ENCODE peak calls at places on chromosomes 5 and 9, in eight cellular contexts. One of them, this sample, is unnamed.

GRCh38 chr9:129006328-129007034 is 21.6 kb downstream of the SH3GLB2 start:
- DNase-seq in SJCRH30: peak; percentile 85
- DNase-seq in CD8-positive, alpha-beta T cell: peak; percentile 44
- DNase-seq in Karpas-422: peak; percentile 90
- DNase-seq in A549: peak; percentile 82
- DNase-seq in left ventricle myocardium inferior: peak; percentile 58
- DNase-seq in effector memory CD4-positive, alpha-beta T cell: no peak
- DNase-seq in endodermal cell: peak; percentile 91
- DNase-seq in this sample: peak; percentile 60

GRCh38 chr9:133589454-133590227 is 19.5 kb downstream of the FAM163B start:
- DNase-seq in SJCRH30: peak; percentile 56
- DNase-seq in CD8-positive, alpha-beta T cell: peak; percentile 41
- DNase-seq in Karpas-422: peak; percentile 65
- DNase-seq in A549: no peak
- DNase-seq in left ventricle myocardium inferior: no peak
- DNase-seq in effector memory CD4-positive, alpha-beta T cell: peak; percentile 7
- DNase-seq in endodermal cell: peak; percentile 93
- DNase-seq in this sample: no peak

GRCh38 chr5:40223884-40224402 is 455.8 kb upstream of the PTGER4 start:
- DNase-seq in SJCRH30: peak; percentile 87
- DNase-seq in CD8-positive, alpha-beta T cell: no peak
- DNase-seq in Karpas-422: no peak
- DNase-seq in A549: no peak
- DNase-seq in left ventricle myocardium inferior: no peak
- DNase-seq in effector memory CD4-positive, alpha-beta T cell: no peak
- DNase-seq in endodermal cell: no peak
- DNase-seq in this sample: no peak

GRCh38 chr5:180330810-180331646 is 22.1 kb downstream of the GFPT2 start:
- DNase-seq in SJCRH30: no peak
- DNase-seq in CD8-positive, alpha-beta T cell: no peak
- DNase-seq in Karpas-422: no peak
- DNase-seq in A549: peak; percentile 93
- DNase-seq in left ventricle myocardium inferior: peak; percentile 59
- DNase-seq in effector memory CD4-positive, alpha-beta T cell: no peak
- DNase-seq in endodermal cell: peak; percentile 69
- DNase-seq in this sample: no peak

GRCh38 chr5:135154197-135154596 is 120.2 kb upstream of the PITX1 start:
- DNase-seq in SJCRH30: no peak
- DNase-seq in CD8-positive, alpha-beta T cell: no peak
- DNase-seq in Karpas-422: no peak
- DNase-seq in A549: no peak
- DNase-seq in left ventricle myocardium inferior: no peak
- DNase-seq in effector memory CD4-positive, alpha-beta T cell: no peak
- DNase-seq in endodermal cell: peak; percentile 21
- DNase-seq in this sample: no peak

GRCh38 chr9:124216474-124217176 is 41.1 kb upstream of the NEK6 start:
- DNase-seq in SJCRH30: no peak
- DNase-seq in CD8-positive, alpha-beta T cell: peak; percentile 56
- DNase-seq in Karpas-422: peak; percentile 88
- DNase-seq in A549: no peak
- DNase-seq in left ventricle myocardium inferior: peak; percentile 46
- DNase-seq in effector memory CD4-positive, alpha-beta T cell: no peak
- DNase-seq in endodermal cell: peak; percentile 33
- DNase-seq in this sample: peak; percentile 37

GRCh38 chr5:181126841-181127240 is 4.1 kb downstream of the OR2V1 start:
- DNase-seq in SJCRH30: no peak
- DNase-seq in CD8-positive, alpha-beta T cell: no peak
- DNase-seq in Karpas-422: no peak
- DNase-seq in A549: no peak
- DNase-seq in left ventricle myocardium inferior: no peak
- DNase-seq in effector memory CD4-positive, alpha-beta T cell: no peak
- DNase-seq in endodermal cell: no peak
- DNase-seq in this sample: no peak

GRCh38 chr9:129595323-129595741 is 25.6 kb downstream of the C9orf50 start:
- DNase-seq in SJCRH30: peak; percentile 47
- DNase-seq in CD8-positive, alpha-beta T cell: no peak
- DNase-seq in Karpas-422: no peak
- DNase-seq in A549: no peak
- DNase-seq in left ventricle myocardium inferior: no peak
- DNase-seq in effector memory CD4-positive, alpha-beta T cell: no peak
- DNase-seq in endodermal cell: no peak
- DNase-seq in this sample: no peak

GRCh38 chr9:134682651-134683364 is 41.2 kb downstream of the COL5A1 start:
- DNase-seq in SJCRH30: no peak
- DNase-seq in CD8-positive, alpha-beta T cell: no peak
- DNase-seq in Karpas-422: no peak
- DNase-seq in A549: no peak
- DNase-seq in left ventricle myocardium inferior: no peak
- DNase-seq in effector memory CD4-positive, alpha-beta T cell: no peak
- DNase-seq in endodermal cell: no peak
- DNase-seq in this sample: peak; percentile 62

GRCh38 chr9:91750343-91750742 is 199.7 kb downstream of the ROR2 start:
- DNase-seq in SJCRH30: no peak
- DNase-seq in CD8-positive, alpha-beta T cell: no peak
- DNase-seq in Karpas-422: no peak
- DNase-seq in A549: no peak
- DNase-seq in left ventricle myocardium inferior: no peak
- DNase-seq in effector memory CD4-positive, alpha-beta T cell: no peak
- DNase-seq in endodermal cell: no peak
- DNase-seq in this sample: no peak

GRCh38 chr9:385818-386398 is 171.2 kb downstream of the DOCK8 start:
- DNase-seq in SJCRH30: peak; percentile 81
- DNase-seq in CD8-positive, alpha-beta T cell: no peak
- DNase-seq in Karpas-422: peak; percentile 88
- DNase-seq in A549: peak; percentile 56
- DNase-seq in left ventricle myocardium inferior: no peak
- DNase-seq in effector memory CD4-positive, alpha-beta T cell: no peak
- DNase-seq in endodermal cell: peak; percentile 87
- DNase-seq in this sample: peak; percentile 34

GRCh38 chr5:55570026-55570425 is 35.3 kb upstream of the PLPP1 start:
- DNase-seq in SJCRH30: no peak
- DNase-seq in CD8-positive, alpha-beta T cell: no peak
- DNase-seq in Karpas-422: no peak
- DNase-seq in A549: no peak
- DNase-seq in left ventricle myocardium inferior: no peak
- DNase-seq in effector memory CD4-positive, alpha-beta T cell: no peak
- DNase-seq in endodermal cell: no peak
- DNase-seq in this sample: no peak

GRCh38 chr5:142795246-142795645 is 25.1 kb downstream of the ARHGAP26 start:
- DNase-seq in SJCRH30: no peak
- DNase-seq in CD8-positive, alpha-beta T cell: no peak
- DNase-seq in Karpas-422: peak; percentile 50
- DNase-seq in A549: no peak
- DNase-seq in left ventricle myocardium inferior: no peak
- DNase-seq in effector memory CD4-positive, alpha-beta T cell: no peak
- DNase-seq in endodermal cell: no peak
- DNase-seq in this sample: no peak
- H3K4me1 ChIP-seq in SJCRH30: no peaks in the 10 kb centered on the region
- H3K4me1 ChIP-seq in CD8-positive, alpha-beta T cell: peaks cover 52% of the 10 kb centered on the region
- H3K4me1 ChIP-seq in Karpas-422: peaks cover 5% of the 10 kb centered on the region
- H3K4me1 ChIP-seq in A549: peaks cover 31% of the 10 kb centered on the region
- H3K4me1 ChIP-seq in left ventricle myocardium inferior: peaks cover 80% of the 10 kb centered on the region
- H3K4me1 ChIP-seq in effector memory CD4-positive, alpha-beta T cell: peaks cover 4% of the 10 kb centered on the region
- H3K4me1 ChIP-seq in endodermal cell: no peaks in the 10 kb centered on the region
- H3K4me1 ChIP-seq in this sample: peaks cover 38% of the 10 kb centered on the region

DNA sequence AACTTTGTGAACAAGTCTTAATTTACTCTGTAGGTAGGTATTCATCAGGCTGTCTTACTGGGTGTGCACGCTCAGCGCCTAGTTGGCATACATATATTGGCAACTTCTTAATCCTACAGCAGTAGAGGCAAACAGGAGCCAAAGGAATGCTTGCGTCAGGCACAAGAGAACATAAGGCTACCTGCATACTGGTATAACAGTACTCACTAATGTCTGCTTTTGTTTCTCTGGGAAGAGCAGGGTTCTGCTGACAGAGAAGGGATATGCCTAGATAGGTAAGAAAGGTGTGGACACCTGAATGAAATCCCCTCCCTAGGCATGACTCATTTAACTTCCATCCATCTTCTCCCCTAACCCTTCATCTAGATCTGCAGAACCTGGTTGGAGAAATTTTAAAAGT is 40.1 kb downstream of the ELL2 start:
- DNase-seq in SJCRH30: no peak
- DNase-seq in CD8-positive, alpha-beta T cell: no peak
- DNase-seq in Karpas-422: no peak
- DNase-seq in A549: no peak
- DNase-seq in left ventricle myocardium inferior: no peak
- DNase-seq in effector memory CD4-positive, alpha-beta T cell: no peak
- DNase-seq in endodermal cell: no peak
- DNase-seq in this sample: no peak
- H3K4me1 ChIP-seq in SJCRH30: no peaks in the 10 kb centered on the region
- H3K4me1 ChIP-seq in CD8-positive, alpha-beta T cell: peaks cover 3% of the 10 kb centered on the region
- H3K4me1 ChIP-seq in Karpas-422: no peaks in the 10 kb centered on the region
- H3K4me1 ChIP-seq in A549: peaks cover 21% of the 10 kb centered on the region
- H3K4me1 ChIP-seq in left ventricle myocardium inferior: peaks cover 56% of the 10 kb centered on the region
- H3K4me1 ChIP-seq in effector memory CD4-positive, alpha-beta T cell: no peaks in the 10 kb centered on the region
- H3K4me1 ChIP-seq in endodermal cell: peaks cover 7% of the 10 kb centered on the region
- H3K4me1 ChIP-seq in this sample: peaks cover 38% of the 10 kb centered on the region

GRCh38 chr9:99003308-99003707 is 59.6 kb downstream of the COL15A1 start:
- DNase-seq in SJCRH30: no peak
- DNase-seq in CD8-positive, alpha-beta T cell: no peak
- DNase-seq in Karpas-422: no peak
- DNase-seq in A549: no peak
- DNase-seq in left ventricle myocardium inferior: no peak
- DNase-seq in effector memory CD4-positive, alpha-beta T cell: no peak
- DNase-seq in endodermal cell: peak; percentile 28
- DNase-seq in this sample: no peak
- H3K4me1 ChIP-seq in SJCRH30: no peaks in the 10 kb centered on the region
- H3K4me1 ChIP-seq in CD8-positive, alpha-beta T cell: peaks cover 19% of the 10 kb centered on the region
- H3K4me1 ChIP-seq in Karpas-422: peaks cover 4% of the 10 kb centered on the region
- H3K4me1 ChIP-seq in A549: peaks cover 3% of the 10 kb centered on the region
- H3K4me1 ChIP-seq in left ventricle myocardium inferior: peaks cover 40% of the 10 kb centered on the region
- H3K4me1 ChIP-seq in effector memory CD4-positive, alpha-beta T cell: no peaks in the 10 kb centered on the region
- H3K4me1 ChIP-seq in endodermal cell: peaks cover 12% of the 10 kb centered on the region
- H3K4me1 ChIP-seq in this sample: peaks cover 8% of the 10 kb centered on the region

DNA sequence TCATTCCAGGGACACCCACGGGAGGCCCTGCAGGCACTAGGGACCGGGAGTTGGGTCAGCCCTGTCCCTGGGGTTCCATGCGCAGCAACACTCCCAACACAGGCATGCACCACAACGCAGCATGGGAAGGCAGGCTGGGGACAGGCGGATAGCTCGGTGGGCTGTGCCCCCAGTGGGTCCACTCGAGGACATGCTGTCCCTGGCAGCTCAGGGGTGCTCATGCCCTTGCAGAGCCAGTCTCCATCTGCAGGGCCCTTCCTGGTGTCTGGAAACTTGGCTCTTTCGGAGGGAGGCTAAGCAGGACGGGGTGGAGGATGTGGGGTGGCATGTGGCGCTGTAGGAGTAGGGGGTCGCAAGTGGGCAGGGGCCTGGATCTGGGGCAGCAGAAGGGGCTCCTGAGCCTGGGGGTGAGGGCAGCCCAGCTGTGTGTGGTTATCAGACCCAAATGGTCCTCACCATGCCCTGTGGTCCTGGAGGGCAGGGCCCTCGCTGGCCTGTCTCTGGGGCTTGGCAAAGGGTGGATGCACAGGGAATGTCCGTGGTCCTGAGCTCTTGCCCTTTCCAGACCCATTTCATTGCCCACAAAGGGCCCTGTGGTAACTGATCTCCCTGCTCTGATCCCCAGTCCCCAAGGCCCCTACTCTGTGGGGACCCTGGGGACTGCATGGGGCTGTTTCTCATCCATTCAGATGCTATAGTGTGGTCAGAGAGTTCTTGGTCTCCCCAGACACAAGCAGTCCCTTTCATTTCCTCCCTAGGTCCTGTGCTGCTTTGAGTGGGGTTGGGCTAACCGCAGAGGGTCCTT is 90.3 kb upstream of the PHYKPL start:
- DNase-seq in SJCRH30: no peak
- DNase-seq in CD8-positive, alpha-beta T cell: no peak
- DNase-seq in Karpas-422: no peak
- DNase-seq in A549: no peak
- DNase-seq in left ventricle myocardium inferior: no peak
- DNase-seq in effector memory CD4-positive, alpha-beta T cell: no peak
- DNase-seq in endodermal cell: peak; percentile 42
- DNase-seq in this sample: no peak
- H3K4me1 ChIP-seq in SJCRH30: no peaks in the 10 kb centered on the region
- H3K4me1 ChIP-seq in CD8-positive, alpha-beta T cell: no peaks in the 10 kb centered on the region
- H3K4me1 ChIP-seq in Karpas-422: peaks cover 12% of the 10 kb centered on the region
- H3K4me1 ChIP-seq in A549: no peaks in the 10 kb centered on the region
- H3K4me1 ChIP-seq in left ventricle myocardium inferior: peaks cover 6% of the 10 kb centered on the region
- H3K4me1 ChIP-seq in effector memory CD4-positive, alpha-beta T cell: no peaks in the 10 kb centered on the region
- H3K4me1 ChIP-seq in endodermal cell: no peaks in the 10 kb centered on the region
- H3K4me1 ChIP-seq in this sample: peaks cover 7% of the 10 kb centered on the region

DNA sequence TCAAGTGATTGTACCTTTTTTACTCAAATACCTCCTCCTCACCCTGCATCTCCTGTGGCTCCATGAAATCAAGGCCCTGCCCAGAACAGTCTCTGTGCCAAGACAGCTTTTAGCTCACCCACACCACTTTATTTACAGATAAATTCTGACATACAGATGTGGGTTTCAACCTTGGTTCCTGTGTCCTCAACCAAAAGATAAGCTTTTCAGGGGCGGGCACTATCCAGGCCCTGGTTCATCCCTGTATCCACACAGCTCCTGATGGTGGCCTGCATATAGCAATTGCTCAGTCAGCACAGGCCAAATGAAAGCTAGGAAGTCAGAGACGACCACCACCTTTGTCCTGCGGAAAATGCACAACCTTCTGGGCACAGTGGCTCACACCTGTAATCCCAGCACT is 8.3 kb downstream of the SHB start:
- DNase-seq in SJCRH30: no peak
- DNase-seq in CD8-positive, alpha-beta T cell: no peak
- DNase-seq in Karpas-422: no peak
- DNase-seq in A549: no peak
- DNase-seq in left ventricle myocardium inferior: no peak
- DNase-seq in effector memory CD4-positive, alpha-beta T cell: no peak
- DNase-seq in endodermal cell: no peak
- DNase-seq in this sample: no peak
- H3K4me1 ChIP-seq in SJCRH30: peaks cover 49% of the 10 kb centered on the region
- H3K4me1 ChIP-seq in CD8-positive, alpha-beta T cell: no peaks in the 10 kb centered on the region
- H3K4me1 ChIP-seq in Karpas-422: peaks cover 100% of the 10 kb centered on the region
- H3K4me1 ChIP-seq in A549: peaks cover 99% of the 10 kb centered on the region
- H3K4me1 ChIP-seq in left ventricle myocardium inferior: peaks cover 98% of the 10 kb centered on the region
- H3K4me1 ChIP-seq in effector memory CD4-positive, alpha-beta T cell: no peaks in the 10 kb centered on the region
- H3K4me1 ChIP-seq in endodermal cell: peaks cover 18% of the 10 kb centered on the region
- H3K4me1 ChIP-seq in this sample: peaks cover 53% of the 10 kb centered on the region

DNA sequence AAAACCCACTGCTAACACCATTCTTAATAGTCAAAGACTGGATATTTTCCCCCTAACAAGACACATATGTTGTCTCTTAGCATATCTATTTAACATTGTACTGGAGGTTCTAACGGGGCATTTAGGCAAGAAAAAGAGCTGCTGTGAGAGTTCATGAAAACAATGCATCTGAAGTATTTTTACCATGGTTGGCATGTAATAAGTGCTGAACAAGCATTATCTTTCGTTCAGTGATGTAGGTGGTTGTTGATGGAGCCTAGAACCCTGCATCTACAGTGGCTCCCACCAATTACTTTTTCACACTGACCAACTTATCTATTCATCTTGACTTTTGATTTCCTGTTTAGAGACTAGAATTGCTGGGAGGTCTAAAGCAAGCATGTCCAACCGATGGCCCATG is 12.8 kb downstream of the B4GALT1 start:
- DNase-seq in SJCRH30: no peak
- DNase-seq in CD8-positive, alpha-beta T cell: no peak
- DNase-seq in Karpas-422: no peak
- DNase-seq in A549: no peak
- DNase-seq in left ventricle myocardium inferior: no peak
- DNase-seq in effector memory CD4-positive, alpha-beta T cell: no peak
- DNase-seq in endodermal cell: no peak
- DNase-seq in this sample: no peak
- H3K4me1 ChIP-seq in SJCRH30: peaks cover 37% of the 10 kb centered on the region
- H3K4me1 ChIP-seq in CD8-positive, alpha-beta T cell: peaks cover 80% of the 10 kb centered on the region
- H3K4me1 ChIP-seq in Karpas-422: peaks cover 33% of the 10 kb centered on the region
- H3K4me1 ChIP-seq in A549: peaks cover 98% of the 10 kb centered on the region
- H3K4me1 ChIP-seq in left ventricle myocardium inferior: peaks cover 97% of the 10 kb centered on the region
- H3K4me1 ChIP-seq in effector memory CD4-positive, alpha-beta T cell: peaks cover 48% of the 10 kb centered on the region
- H3K4me1 ChIP-seq in endodermal cell: peaks cover 3% of the 10 kb centered on the region
- H3K4me1 ChIP-seq in this sample: peaks cover 84% of the 10 kb centered on the region

This sample was measured in upper lobe of left lung.